ENCODE peak calls at places on chromosome 9, in six cellular contexts. One of them, this sample, is unnamed.
A peak's percentile ranks its signal among the peaks of the same experiment; 100 is the strongest.

GRCh38 chr9:132670816-132671371 is 630 bp downstream of the GTF3C4 start:
- DNase-seq in endothelial cell: peak; percentile 51
- DNase-seq in dorsolateral prefrontal cortex: peak; percentile 17
- DNase-seq in pancreas: peak; percentile 23
- DNase-seq in spleen: peak; percentile 78
- DNase-seq in HL-60: peak; percentile 29
- DNase-seq in this sample: peak; percentile 51

GRCh38 chr9:107316795-107317661 is 33.9 kb downstream of the RAD23B start:
- DNase-seq in endothelial cell: no peak
- DNase-seq in spleen: peak; percentile 75
- DNase-seq in pancreas: no peak
- DNase-seq in dorsolateral prefrontal cortex: no peak
- DNase-seq in HL-60: peak; percentile 42
- DNase-seq in this sample: no peak

GRCh38 chr9:137618105-137619067 is at the start of gene EHMT1:
- DNase-seq in endothelial cell: peak; percentile 96
- DNase-seq in HL-60: peak; percentile 75
- DNase-seq in spleen: peak; percentile 96
- DNase-seq in pancreas: peak; percentile 92
- DNase-seq in dorsolateral prefrontal cortex: peak; percentile 76
- DNase-seq in this sample: peak; percentile 93

GRCh38 chr9:114718801-114719221 is 36.8 kb upstream of the TEX48 start:
- DNase-seq in dorsolateral prefrontal cortex: no peak
- DNase-seq in pancreas: no peak
- DNase-seq in spleen: no peak
- DNase-seq in HL-60: no peak
- DNase-seq in endothelial cell: no peak
- DNase-seq in this sample: peak; percentile 68

GRCh38 chr9:19641046-19641445 is 147.8 kb downstream of the SLC24A2 start:
- DNase-seq in dorsolateral prefrontal cortex: no peak
- DNase-seq in spleen: no peak
- DNase-seq in HL-60: no peak
- DNase-seq in pancreas: no peak
- DNase-seq in endothelial cell: no peak
- DNase-seq in this sample: no peak

GRCh38 chr9:4855861-4856260 is 63.1 kb downstream of the RCL1 start:
- DNase-seq in spleen: no peak
- DNase-seq in HL-60: no peak
- DNase-seq in pancreas: no peak
- DNase-seq in dorsolateral prefrontal cortex: peak; percentile 72
- DNase-seq in endothelial cell: no peak
- DNase-seq in this sample: no peak

GRCh38 chr9:36034911-36035490 is 1.7 kb upstream of the RECK start:
- DNase-seq in HL-60: no peak
- DNase-seq in pancreas: no peak
- DNase-seq in endothelial cell: no peak
- DNase-seq in spleen: no peak
- DNase-seq in dorsolateral prefrontal cortex: no peak
- DNase-seq in this sample: no peak

GRCh38 chr9:131094015-131094414 is 2.3 kb upstream of the AIF1L start:
- DNase-seq in spleen: no peak
- DNase-seq in HL-60: no peak
- DNase-seq in pancreas: no peak
- DNase-seq in endothelial cell: no peak
- DNase-seq in dorsolateral prefrontal cortex: no peak
- DNase-seq in this sample: no peak

GRCh38 chr9:131818089-131818488 is 78.2 kb upstream of the RAPGEF1 start:
- DNase-seq in endothelial cell: no peak
- DNase-seq in spleen: no peak
- DNase-seq in pancreas: no peak
- DNase-seq in HL-60: no peak
- DNase-seq in dorsolateral prefrontal cortex: no peak
- DNase-seq in this sample: no peak

GRCh38 chr9:131432597-131433301 is 38.9 kb downstream of the PRRC2B start:
- DNase-seq in spleen: peak; percentile 31
- DNase-seq in HL-60: no peak
- DNase-seq in pancreas: no peak
- DNase-seq in endothelial cell: no peak
- DNase-seq in dorsolateral prefrontal cortex: no peak
- DNase-seq in this sample: peak; percentile 43

GRCh38 chr9:133199648-133200321 is 9.3 kb downstream of the OBP2B start:
- DNase-seq in spleen: peak; percentile 81
- DNase-seq in endothelial cell: no peak
- DNase-seq in pancreas: peak; percentile 59
- DNase-seq in dorsolateral prefrontal cortex: no peak
- DNase-seq in HL-60: peak; percentile 67
- DNase-seq in this sample: no peak

GRCh38 chr9:135520916-135521607 is at the start of gene LCN1:
- DNase-seq in pancreas: no peak
- DNase-seq in endothelial cell: no peak
- DNase-seq in dorsolateral prefrontal cortex: no peak
- DNase-seq in HL-60: no peak
- DNase-seq in spleen: peak; percentile 47
- DNase-seq in this sample: no peak

GRCh38 chr9:137021979-137022619 is 5.9 kb downstream of the ABCA2 start:
- DNase-seq in pancreas: no peak
- DNase-seq in endothelial cell: no peak
- DNase-seq in spleen: peak; percentile 89
- DNase-seq in HL-60: peak; percentile 45
- DNase-seq in dorsolateral prefrontal cortex: peak; percentile 88
- DNase-seq in this sample: peak; percentile 38

GRCh38 chr9:5352637-5353248 is 13.1 kb upstream of the RLN1 start:
- DNase-seq in spleen: no peak
- DNase-seq in dorsolateral prefrontal cortex: no peak
- DNase-seq in endothelial cell: no peak
- DNase-seq in pancreas: no peak
- DNase-seq in HL-60: no peak
- DNase-seq in this sample: no peak

GRCh38 chr9:105244996-105245719 is 707 bp downstream of the SLC44A1 start:
- DNase-seq in spleen: peak; percentile 91
- DNase-seq in dorsolateral prefrontal cortex: peak; percentile 57
- DNase-seq in HL-60: peak; percentile 47
- DNase-seq in pancreas: peak; percentile 84
- DNase-seq in endothelial cell: peak; percentile 36
- DNase-seq in this sample: peak; percentile 50

GRCh38 chr9:127537014-127537413 is 75.1 kb upstream of the STXBP1 start:
- DNase-seq in dorsolateral prefrontal cortex: no peak
- DNase-seq in spleen: no peak
- DNase-seq in pancreas: peak; percentile 35
- DNase-seq in HL-60: no peak
- DNase-seq in endothelial cell: no peak
- DNase-seq in this sample: no peak

GRCh38 chr9:132592451-132592850 is 10.0 kb downstream of the BARHL1 start:
- DNase-seq in pancreas: no peak
- DNase-seq in dorsolateral prefrontal cortex: no peak
- DNase-seq in HL-60: no peak
- DNase-seq in endothelial cell: no peak
- DNase-seq in spleen: no peak
- DNase-seq in this sample: no peak

GRCh38 chr9:85377751-85378289 is 363.9 kb downstream of the AGTPBP1 start:
- DNase-seq in endothelial cell: no peak
- DNase-seq in HL-60: no peak
- DNase-seq in dorsolateral prefrontal cortex: no peak
- DNase-seq in spleen: no peak
- DNase-seq in pancreas: no peak
- DNase-seq in this sample: no peak

GRCh38 chr9:17191095-17191494 is 56.3 kb downstream of the CNTLN start:
- DNase-seq in spleen: no peak
- DNase-seq in endothelial cell: no peak
- DNase-seq in dorsolateral prefrontal cortex: no peak
- DNase-seq in pancreas: no peak
- DNase-seq in HL-60: no peak
- DNase-seq in this sample: no peak

GRCh38 chr9:21964925-21965385 is 29.2 kb downstream of the CDKN2A start:
- DNase-seq in dorsolateral prefrontal cortex: no peak
- DNase-seq in spleen: peak; percentile 79
- DNase-seq in endothelial cell: peak; percentile 16
- DNase-seq in pancreas: peak; percentile 60
- DNase-seq in HL-60: peak; percentile 70
- DNase-seq in this sample: peak; percentile 59

GRCh38 chr9:70362952-70363351 is 51.5 kb downstream of the KLF9 start:
- DNase-seq in pancreas: no peak
- DNase-seq in dorsolateral prefrontal cortex: no peak
- DNase-seq in endothelial cell: no peak
- DNase-seq in spleen: peak; percentile 52
- DNase-seq in HL-60: no peak
- DNase-seq in this sample: no peak

GRCh38 chr9:121670447-121670846 is 19.0 kb downstream of the DAB2IP start:
- DNase-seq in endothelial cell: no peak
- DNase-seq in spleen: peak; percentile 41
- DNase-seq in pancreas: peak; percentile 84
- DNase-seq in HL-60: no peak
- DNase-seq in dorsolateral prefrontal cortex: peak; percentile 78
- DNase-seq in this sample: no peak

GRCh38 chr9:115891929-115892328 is 261.7 kb upstream of the PAPPA start:
- DNase-seq in spleen: no peak
- DNase-seq in HL-60: no peak
- DNase-seq in endothelial cell: no peak
- DNase-seq in pancreas: no peak
- DNase-seq in dorsolateral prefrontal cortex: no peak
- DNase-seq in this sample: no peak

GRCh38 chr9:22037954-22038690 is 29.0 kb upstream of the CDKN2B start:
- DNase-seq in dorsolateral prefrontal cortex: no peak
- DNase-seq in HL-60: no peak
- DNase-seq in endothelial cell: no peak
- DNase-seq in spleen: no peak
- DNase-seq in pancreas: no peak
- DNase-seq in this sample: no peak

GRCh38 chr9:127917603-127918002 is 762 bp upstream of the ST6GALNAC4 start:
- DNase-seq in HL-60: peak; percentile 36
- DNase-seq in spleen: peak; percentile 86
- DNase-seq in endothelial cell: no peak
- DNase-seq in dorsolateral prefrontal cortex: no peak
- DNase-seq in pancreas: no peak
- DNase-seq in this sample: peak; percentile 72

GRCh38 chr9:14314424-14314928 is 535 bp upstream of the NFIB start:
- DNase-seq in HL-60: no peak
- DNase-seq in pancreas: peak; percentile 72
- DNase-seq in spleen: no peak
- DNase-seq in dorsolateral prefrontal cortex: peak; percentile 40
- DNase-seq in endothelial cell: peak; percentile 52
- DNase-seq in this sample: peak; percentile 24

GRCh38 chr9:89883401-89884341 is 278.9 kb downstream of the GADD45G start:
- DNase-seq in spleen: peak; percentile 64
- DNase-seq in pancreas: no peak
- DNase-seq in HL-60: no peak
- DNase-seq in endothelial cell: no peak
- DNase-seq in dorsolateral prefrontal cortex: no peak
- DNase-seq in this sample: peak; percentile 14

GRCh38 chr9:125106285-125106893 is 36.9 kb downstream of the SCAI start:
- DNase-seq in HL-60: no peak
- DNase-seq in spleen: no peak
- DNase-seq in pancreas: no peak
- DNase-seq in endothelial cell: no peak
- DNase-seq in dorsolateral prefrontal cortex: no peak
- DNase-seq in this sample: no peak

GRCh38 chr9:112696461-112696860 is 21.5 kb downstream of the INIP start:
- DNase-seq in HL-60: no peak
- DNase-seq in dorsolateral prefrontal cortex: no peak
- DNase-seq in endothelial cell: no peak
- DNase-seq in pancreas: no peak
- DNase-seq in spleen: no peak
- DNase-seq in this sample: no peak

GRCh38 chr9:112694910-112695555 is 22.9 kb downstream of the INIP start:
- DNase-seq in HL-60: no peak
- DNase-seq in dorsolateral prefrontal cortex: no peak
- DNase-seq in endothelial cell: no peak
- DNase-seq in spleen: no peak
- DNase-seq in pancreas: no peak
- DNase-seq in this sample: no peak

GRCh38 chr9:112699230-112699629 is 18.7 kb downstream of the INIP start:
- DNase-seq in endothelial cell: no peak
- DNase-seq in pancreas: no peak
- DNase-seq in dorsolateral prefrontal cortex: no peak
- DNase-seq in HL-60: no peak
- DNase-seq in spleen: no peak
- DNase-seq in this sample: no peak

GRCh38 chr9:112703304-112703703 is 14.6 kb downstream of the INIP start:
- DNase-seq in pancreas: no peak
- DNase-seq in dorsolateral prefrontal cortex: no peak
- DNase-seq in HL-60: no peak
- DNase-seq in spleen: no peak
- DNase-seq in endothelial cell: no peak
- DNase-seq in this sample: no peak

GRCh38 chr9:112700080-112700479 is 17.8 kb downstream of the INIP start:
- DNase-seq in spleen: no peak
- DNase-seq in endothelial cell: no peak
- DNase-seq in dorsolateral prefrontal cortex: no peak
- DNase-seq in HL-60: no peak
- DNase-seq in pancreas: no peak
- DNase-seq in this sample: no peak
- TF ChIP-seq CTCF in spleen: no peak
- TF ChIP-seq CTCF in endothelial cell: no peak
- TF ChIP-seq CTCF in dorsolateral prefrontal cortex: no peak
- TF ChIP-seq CTCF in HL-60: no peak
- TF ChIP-seq CTCF in pancreas: no peak
- TF ChIP-seq CTCF in this sample: no peak

DNA sequence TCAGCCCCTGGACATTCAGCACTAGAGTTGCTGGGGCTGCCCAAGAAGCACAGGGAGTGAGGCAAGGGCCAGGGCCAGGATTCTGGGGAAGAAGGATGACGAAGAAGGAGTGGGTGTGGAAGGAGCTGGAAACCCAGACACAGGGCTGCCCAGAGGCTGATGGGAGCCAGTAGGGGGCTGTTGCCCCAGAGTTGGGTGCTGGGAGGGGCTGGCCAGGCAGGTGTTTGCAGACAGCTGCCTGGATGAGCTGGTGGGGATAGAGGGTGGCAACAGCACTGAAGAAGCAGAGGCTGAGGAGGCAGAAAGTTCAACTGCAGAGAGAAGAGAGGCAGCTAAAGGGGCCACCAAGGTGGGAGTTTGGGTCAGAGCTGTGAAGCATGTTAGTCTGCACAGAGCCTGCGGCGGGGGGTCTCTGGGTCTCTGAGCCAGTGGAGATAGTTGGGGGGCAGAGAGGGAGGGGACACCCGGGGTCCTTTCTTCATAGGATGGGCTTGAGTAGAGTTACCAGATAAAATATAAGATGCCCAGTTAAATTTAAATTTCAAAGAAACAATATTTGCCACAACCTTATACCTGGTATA is 2.5 kb upstream of the AQP7 start:
- DNase-seq in endothelial cell: no peak
- DNase-seq in HL-60: no peak
- DNase-seq in pancreas: no peak
- DNase-seq in dorsolateral prefrontal cortex: no peak
- DNase-seq in spleen: no peak
- DNase-seq in this sample: no peak
- TF ChIP-seq CTCF in endothelial cell: no peak
- TF ChIP-seq CTCF in HL-60: no peak
- TF ChIP-seq CTCF in pancreas: no peak
- TF ChIP-seq CTCF in dorsolateral prefrontal cortex: no peak
- TF ChIP-seq CTCF in spleen: no peak
- TF ChIP-seq CTCF in this sample: no peak

GRCh38 chr9:119365291-119366027 is 3.8 kb downstream of the BRINP1 start:
- DNase-seq in dorsolateral prefrontal cortex: peak; percentile 71
- DNase-seq in HL-60: peak; percentile 18
- DNase-seq in pancreas: peak; percentile 12
- DNase-seq in spleen: no peak
- DNase-seq in endothelial cell: peak; percentile 74
- DNase-seq in this sample: no peak
- TF ChIP-seq CTCF in dorsolateral prefrontal cortex: peak; percentile 80
- TF ChIP-seq CTCF in HL-60: peak; percentile 18
- TF ChIP-seq CTCF in pancreas: no peak
- TF ChIP-seq CTCF in spleen: peak; percentile 33
- TF ChIP-seq CTCF in endothelial cell: peak; percentile 61
- TF ChIP-seq CTCF in this sample: peak; percentile 10

GRCh38 chr9:32550046-32550608 is 2.0 kb upstream of the SMIM27 start:
- DNase-seq in pancreas: no peak
- DNase-seq in endothelial cell: no peak
- DNase-seq in spleen: no peak
- DNase-seq in dorsolateral prefrontal cortex: peak; percentile 25
- DNase-seq in HL-60: no peak
- DNase-seq in this sample: no peak
- TF ChIP-seq CTCF in pancreas: no peak
- TF ChIP-seq CTCF in endothelial cell: no peak
- TF ChIP-seq CTCF in spleen: no peak
- TF ChIP-seq CTCF in dorsolateral prefrontal cortex: no peak
- TF ChIP-seq CTCF in HL-60: no peak
- TF ChIP-seq CTCF in this sample: no peak